ENCODE peak calls at places on chromosomes 16 and 17, in five cellular contexts. T, M, G, Z and O are unnamed samples.

GRCh38 chr16:30912794-30913412 is 10.5 kb upstream of the FBXL19 start:
- DNase-seq in M (no peak), T (no peak), Z (no peak), G (no peak), O (no peak)

GRCh38 chr16:23679274-23679985 is 741 bp downstream of the PLK1 start:
- DNase-seq in T (no peak), Z (no peak), G (peak), M (peak), O (peak)

GRCh38 chr17:8063761-8064589 is 23.5 kb downstream of the ALOX12B start:
- DNase-seq in Z (peak), M (no peak), T (peak), G (no peak), O (no peak)

GRCh38 chr17:71926746-71927398 is 193.9 kb upstream of the SOX9 start:
- DNase-seq in Z (no peak), M (no peak), G (no peak), T (no peak), O (no peak)

GRCh38 chr16:58459344-58460218 is 40.4 kb upstream of the NDRG4 start:
- DNase-seq in M (no peak), G (no peak), T (no peak), Z (no peak), O (no peak)

GRCh38 chr17:62913971-62914370 is 52.1 kb upstream of the TANC2 start:
- DNase-seq in G (no peak), M (no peak), T (no peak), Z (no peak), O (no peak)

GRCh38 chr16:24013733-24014645 is 178.2 kb downstream of the PRKCB start:
- DNase-seq in T (no peak), G (peak), M (peak), Z (no peak), O (peak)

GRCh38 chr16:1706386-1707192 is 594 bp downstream of the MAPK8IP3 start:
- DNase-seq in G (peak), M (no peak), Z (no peak), T (peak), O (no peak)

GRCh38 chr17:19426631-19427030 is 15.6 kb downstream of the RNF112 start:
- DNase-seq in T (no peak), Z (no peak), G (no peak), M (no peak), O (no peak)

GRCh38 chr16:67417333-67418061 is 1.2 kb upstream of the ZDHHC1 start:
- DNase-seq in T (no peak), Z (no peak), G (no peak), M (no peak), O (no peak)

GRCh38 chr16:20904507-20905079 is 4.0 kb downstream of the LYRM1 start:
- DNase-seq in Z (no peak), M (no peak), G (no peak), T (no peak), O (peak)

DNA sequence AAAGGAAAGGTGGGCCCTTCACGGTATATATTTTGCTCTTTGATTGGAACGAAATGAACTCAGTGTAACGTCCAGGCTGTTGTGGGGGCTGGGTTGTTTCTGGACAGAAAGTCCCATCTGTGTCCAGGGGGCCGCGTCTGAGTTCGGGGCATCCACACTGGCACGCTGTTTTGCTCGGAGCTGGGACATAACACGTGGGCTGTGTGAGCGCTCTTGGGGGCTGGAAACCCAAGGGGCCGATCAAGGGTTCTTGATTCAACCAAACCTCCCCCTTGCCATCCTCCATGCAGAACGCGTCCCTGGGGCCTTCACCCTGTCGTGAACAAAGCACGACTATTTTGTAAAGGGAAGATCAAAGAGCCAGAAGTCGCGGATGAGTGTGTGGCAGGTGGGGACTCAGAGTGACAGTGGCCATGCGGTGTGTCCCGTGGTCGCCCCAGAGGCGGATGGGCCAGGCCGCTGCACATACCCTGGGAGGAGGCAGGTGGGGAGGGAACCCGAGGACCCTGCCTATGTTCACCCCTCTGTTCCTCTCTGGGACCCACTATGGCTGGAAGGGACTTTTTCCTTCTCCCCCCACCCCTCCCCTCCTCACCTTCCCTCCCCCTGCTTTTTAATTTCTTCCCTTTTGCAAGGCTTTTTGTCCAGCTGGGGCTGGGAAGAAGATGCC is 387.2 kb downstream of the SEC14L1 start:
- DNase-seq in T (peak), M (no peak), Z (no peak), G (no peak), O (no peak)
- H3K4me3 ChIP-seq in T (no peak), M (no peak), Z (no peak), G (peak), O (no peak)

GRCh38 chr17:49341356-49341755 is 20.7 kb downstream of the ZNF652 start:
- DNase-seq in T (no peak), Z (no peak), M (no peak), G (no peak), O (no peak)
- H3K4me3 ChIP-seq in T (no peak), Z (no peak), M (no peak), G (no peak), O (no peak)

GRCh38 chr16:25258856-25259179 is 1.2 kb upstream of the ZKSCAN2 start:
- DNase-seq in G (no peak), T (no peak), M (no peak), Z (no peak), O (no peak)
- H3K4me3 ChIP-seq in G (peak), T (peak), M (peak), Z (no peak), O (peak)

GRCh38 chr16:81237942-81238295 is 570 bp upstream of the BCO1 start:
- DNase-seq in G (no peak), Z (no peak), T (no peak), M (no peak), O (no peak)
- H3K4me3 ChIP-seq in G (peak), Z (no peak), T (peak), M (no peak), O (peak)

GRCh38 chr17:4786111-4786491 is at the start of gene VMO1:
- DNase-seq in Z (peak), M (no peak), G (peak), T (no peak), O (no peak)
- H3K4me3 ChIP-seq in Z (no peak), M (peak), G (peak), T (peak), O (no peak)

GRCh38 chr17:57946798-57947358 is 8.3 kb downstream of the CUEDC1 start:
- DNase-seq in G (no peak), Z (peak), M (peak), T (peak), O (peak)
- H3K4me3 ChIP-seq in G (peak), Z (no peak), M (peak), T (peak), O (peak)

GRCh38 chr16:10558746-10559641 is 21.4 kb downstream of the EMP2 start:
- DNase-seq in M (peak), G (no peak), T (peak), Z (peak), O (peak)
- H3K4me3 ChIP-seq in M (peak), G (no peak), T (peak), Z (peak), O (no peak)

GRCh38 chr16:27268376-27269299 is at the start of gene NSMCE1:
- DNase-seq in G (peak), Z (peak), M (peak), T (peak), O (peak)

GRCh38 chr16:27267037-27267677 is 1.4 kb downstream of the NSMCE1 start:
- DNase-seq in Z (no peak), G (no peak), M (peak), T (no peak), O (no peak)

GRCh38 chr16:27269300-27270150 is 953 bp upstream of the NSMCE1 start:
- DNase-seq in Z (no peak), M (peak), T (no peak), G (no peak), O (no peak)

GRCh38 chr16:27264151-27264550 is 4.4 kb downstream of the NSMCE1 start:
- DNase-seq in M (peak), T (no peak), Z (no peak), G (no peak), O (no peak)

DNA sequence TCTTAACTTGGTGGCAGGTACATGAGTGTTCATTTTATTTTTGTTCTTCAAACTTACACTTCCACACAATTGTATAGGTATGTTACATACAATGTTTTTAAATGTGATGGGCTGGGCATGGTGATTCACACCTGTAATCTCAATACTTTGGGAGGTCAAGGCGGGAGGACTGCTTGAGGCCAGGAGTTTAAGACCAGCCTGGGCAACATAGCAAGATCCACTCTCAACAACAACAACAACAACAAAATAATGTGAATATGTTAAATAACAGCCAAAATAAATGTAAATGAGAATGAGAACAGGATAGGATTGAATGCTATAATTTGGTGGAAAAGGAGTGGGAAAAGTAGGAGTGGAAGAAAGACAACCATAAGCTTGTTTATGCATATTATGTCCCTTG is 2.6 kb downstream of the NSMCE1 start:
- DNase-seq in Z (no peak), M (no peak), T (no peak), G (no peak), O (no peak)
- H3K4me3 ChIP-seq in Z (no peak), M (no peak), T (no peak), G (no peak), O (no peak)